ENCODE peak calls at places on chromosomes 11 and 22, in six cellular contexts. S is K562, F is GM23338, C is GM12878, H is WTC11, G is H1. E is an unnamed sample.

GRCh38 chr11:22787565-22788162 is 41.9 kb downstream of the SVIP start:
- DNase-seq in G (no peak), C (no peak), H (no peak), S (peak), F (peak), E (peak)

GRCh38 chr22:20267441-20268288 is 453 bp downstream of the RTN4R start:
- DNase-seq in H (peak), G (no peak), F (peak), S (peak), C (no peak), E (no peak)

GRCh38 chr11:113022267-113022666 is 61.0 kb downstream of the NCAM1 start:
- DNase-seq in F (no peak), G (no peak), C (no peak), H (no peak), S (no peak), E (no peak)

GRCh38 chr22:46195487-46196165 is 45.3 kb downstream of the PPARA start:
- DNase-seq in H (no peak), C (no peak), S (no peak), G (no peak), F (no peak), E (no peak)

GRCh38 chr22:24727218-24727851 is 47.2 kb downstream of the PIWIL3 start:
- DNase-seq in S (peak), F (no peak), H (no peak), C (no peak), G (no peak), E (peak)

GRCh38 chr11:103494491-103494890 is 385.3 kb downstream of the DYNC2H1 start:
- DNase-seq in C (no peak), H (no peak), G (no peak), F (no peak), S (no peak), E (no peak)

GRCh38 chr11:62880231-62880802 is 379 bp upstream of the SLC3A2 start:
- DNase-seq in H (no peak), C (no peak), G (no peak), S (no peak), F (no peak), E (no peak)

GRCh38 chr11:75347781-75348613 is 3.5 kb downstream of the ARRB1 start:
- DNase-seq in H (no peak), F (no peak), G (no peak), C (no peak), S (peak), E (peak)

GRCh38 chr22:17944205-17944725 is 80.1 kb downstream of the MICAL3 start:
- DNase-seq in C (no peak), S (no peak), F (no peak), H (no peak), G (no peak), E (no peak)

GRCh38 chr22:45565973-45566372 is 63.3 kb downstream of the FBLN1 start:
- DNase-seq in H (no peak), G (no peak), S (no peak), F (peak), C (no peak), E (no peak)

GRCh38 chr22:36184433-36185035 is 17.1 kb downstream of the APOL4 start:
- DNase-seq in H (no peak), S (no peak), C (no peak), G (no peak), F (no peak), E (no peak)

GRCh38 chr11:131969261-131969660 is 598.8 kb downstream of the NTM start:
- DNase-seq in H (no peak), F (no peak), S (no peak), G (no peak), C (no peak), E (no peak)

GRCh38 chr22:24498826-24499225 is 3.7 kb downstream of the UPB1 start:
- DNase-seq in S (no peak), F (no peak), C (no peak), G (no peak), H (no peak), E (no peak)

GRCh38 chr11:86041975-86042378 is 26.9 kb downstream of the PICALM start:
- DNase-seq in H (peak), F (peak), C (peak), S (peak), G (peak), E (peak)

GRCh38 chr22:46593211-46593676 is 26.9 kb upstream of the GRAMD4 start:
- DNase-seq in G (no peak), S (no peak), H (no peak), F (no peak), C (no peak), E (no peak)

GRCh38 chr11:659532-660085 is 22.5 kb downstream of the DRD4 start:
- DNase-seq in S (peak), C (no peak), H (no peak), F (no peak), G (no peak), E (no peak)

GRCh38 chr11:5476184-5476819 is 12.2 kb upstream of the OR52D1 start:
- DNase-seq in S (peak), F (peak), G (no peak), H (peak), C (no peak), E (peak)

GRCh38 chr11:118133816-118134215 is 18.8 kb downstream of the SCN4B start:
- DNase-seq in C (no peak), F (no peak), S (no peak), H (no peak), G (no peak), E (no peak)

GRCh38 chr11:1338201-1339065 is 29.0 kb upstream of the TOLLIP start:
- DNase-seq in C (no peak), S (no peak), F (peak), H (no peak), G (no peak), E (no peak)

GRCh38 chr11:132555617-132556016 is 976.7 kb downstream of the OPCML start:
- DNase-seq in G (no peak), F (no peak), H (no peak), C (no peak), S (no peak), E (no peak)

GRCh38 chr11:57527056-57527631 is 3.4 kb downstream of the TIMM10 start:
- DNase-seq in H (peak), G (no peak), S (peak), C (no peak), F (peak), E (peak)

GRCh38 chr11:65131895-65132237 is 2.5 kb downstream of the SYVN1 start:
- DNase-seq in F (no peak), S (no peak), C (no peak), G (no peak), H (no peak), E (no peak)

GRCh38 chr22:29917052-29917902 is 34.3 kb downstream of the MTMR3 start:
- DNase-seq in F (peak), S (no peak), G (no peak), C (no peak), H (no peak), E (peak)

GRCh38 chr11:118529584-118530175 is 1.3 kb upstream of the TMEM25 start:
- DNase-seq in H (peak), S (no peak), G (no peak), C (no peak), F (peak), E (no peak)

GRCh38 chr11:11973866-11974265 is 34.6 kb downstream of the DKK3 start:
- DNase-seq in G (no peak), H (no peak), F (no peak), S (no peak), C (no peak), E (no peak)

GRCh38 chr11:132895340-132895739 is 637.0 kb downstream of the OPCML start:
- DNase-seq in G (no peak), C (no peak), H (no peak), F (no peak), S (no peak), E (no peak)

GRCh38 chr22:35842954-35843353 is 125.3 kb downstream of the APOL5 start:
- DNase-seq in G (no peak), C (no peak), F (peak), H (peak), S (peak), E (peak)

GRCh38 chr11:114120606-114121005 is 61.1 kb downstream of the ZBTB16 start:
- DNase-seq in F (no peak), G (no peak), S (no peak), H (no peak), C (no peak), E (no peak)

GRCh38 chr11:114115406-114116054 is 56.0 kb downstream of the ZBTB16 start:
- DNase-seq in G (no peak), H (peak), F (peak), C (no peak), S (no peak), E (no peak)

GRCh38 chr11:114121138-114121537 is 61.6 kb downstream of the ZBTB16 start:
- DNase-seq in S (no peak), C (no peak), H (no peak), G (no peak), F (no peak), E (no peak)

GRCh38 chr11:114116357-114116756 is 56.8 kb downstream of the ZBTB16 start:
- DNase-seq in G (no peak), F (no peak), C (no peak), H (no peak), S (no peak), E (no peak)

GRCh38 chr11:114116800-114117199 is 57.3 kb downstream of the ZBTB16 start:
- DNase-seq in G (no peak), H (no peak), C (no peak), S (no peak), F (no peak), E (no peak)
- TF ChIP-seq CREB1 in G (no peak), H (no peak), C (no peak), S (no peak), F (no peak), E (no peak)

GRCh38 chr11:96215826-96216225 is 127.2 kb downstream of the MAML2 start:
- DNase-seq in F (no peak), H (no peak), G (no peak), C (no peak), S (no peak), E (no peak)
- TF ChIP-seq CREB1 in F (no peak), H (no peak), G (no peak), C (no peak), S (no peak), E (no peak)

GRCh38 chr11:27718853-27719574 is 18.8 kb upstream of the BDNF start:
- DNase-seq in G (no peak), F (peak), C (no peak), H (peak), S (no peak), E (no peak)
- TF ChIP-seq CREB1 in G (no peak), F (no peak), C (no peak), H (no peak), S (no peak), E (no peak)

DNA sequence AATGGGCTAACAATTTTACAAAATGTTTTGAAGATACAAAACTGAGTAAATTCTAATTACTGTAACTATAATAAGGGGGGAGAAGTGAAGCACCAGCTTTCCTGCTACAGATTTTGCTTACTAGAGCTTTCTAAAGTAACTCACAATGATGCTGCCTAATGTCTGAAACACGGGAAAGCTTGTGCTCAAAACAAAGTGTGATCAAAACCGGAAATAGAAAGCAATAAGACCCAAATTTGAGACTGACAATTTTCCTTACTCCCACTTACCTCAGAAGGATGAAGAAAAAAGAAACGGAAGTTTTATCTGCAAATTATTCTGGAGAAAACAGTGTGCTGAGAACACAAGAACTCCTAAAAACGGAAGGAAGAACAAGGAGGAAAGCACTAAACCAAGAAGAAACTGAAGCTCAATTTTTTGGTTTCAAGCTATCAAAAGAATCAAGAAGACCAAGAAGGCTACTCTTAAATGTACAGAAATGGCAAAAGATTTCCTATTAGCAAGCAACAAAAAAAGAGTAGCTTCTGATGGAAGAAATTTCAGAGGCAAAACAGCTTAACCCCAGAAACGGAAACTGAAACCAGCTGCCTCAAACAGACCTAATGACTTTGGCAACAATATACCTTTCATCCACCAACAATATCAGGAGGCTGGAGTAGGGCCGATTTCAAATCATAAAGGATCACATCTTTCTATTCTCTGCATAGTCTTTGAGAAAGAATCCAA is 33.4 kb downstream of the AMBRA1 start:
- DNase-seq in S (no peak), F (no peak), C (peak), G (no peak), H (no peak), E (no peak)
- TF ChIP-seq CREB1 in S (no peak), F (no peak), C (no peak), G (no peak), H (no peak), E (no peak)

GRCh38 chr11:81492923-81493445 is 1240.7 kb downstream of the FAM181B start:
- DNase-seq in H (no peak), S (no peak), G (no peak), F (no peak), C (no peak), E (no peak)
- TF ChIP-seq CREB1 in H (no peak), S (no peak), G (no peak), F (no peak), C (no peak), E (no peak)

DNA sequence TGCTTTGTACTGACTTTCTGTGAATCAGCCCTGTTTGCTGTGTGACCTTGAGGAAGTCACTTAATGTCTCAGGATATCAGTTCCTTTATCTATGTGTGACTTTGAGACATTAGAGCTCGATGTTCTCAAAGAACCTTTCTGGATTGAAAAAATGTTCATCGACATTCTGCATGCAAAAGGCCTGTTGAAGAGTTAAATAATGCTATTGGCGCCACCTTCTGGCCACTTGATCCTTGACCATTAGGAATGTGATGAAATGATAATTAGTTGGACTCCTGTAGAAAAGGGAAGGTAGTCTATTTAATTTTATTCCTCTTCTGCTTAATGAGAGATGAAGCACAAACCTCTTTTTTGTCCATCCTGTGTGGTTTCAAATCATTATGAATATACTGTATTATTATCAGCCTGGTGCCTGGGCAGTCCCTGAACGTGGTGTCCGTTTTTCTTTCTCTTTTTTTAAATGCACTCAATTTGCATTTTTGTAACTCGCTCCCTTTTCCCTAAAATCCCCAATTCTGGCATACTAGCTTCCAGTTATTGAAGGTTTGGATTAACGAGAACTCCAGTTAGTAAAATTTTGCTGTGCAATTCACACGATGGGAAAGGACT is 20.7 kb downstream of the ELF5 start:
- DNase-seq in C (no peak), S (peak), G (peak), H (peak), F (peak), E (peak)
- TF ChIP-seq CREB1 in C (no peak), S (no peak), G (no peak), H (no peak), F (no peak), E (no peak)